ENCODE peak calls at places on chromosomes 5 and 9, in five cellular contexts. O is PC-9; L is CD4-positive, alpha-beta memory T cell; Z is GM23248; Y is adrenal gland. S is an unnamed sample. For H3K4me1, the result is how much of the 10 kb centered on the place peaks cover.

GRCh38 chr9:133773889-133774655 is 35.9 kb upstream of the SARDH start:
- DNase-seq in O (no peak), Z (no peak), Y (no peak), L (no peak), S (no peak)

GRCh38 chr9:5553211-5553610 is 42.9 kb downstream of the PDCD1LG2 start:
- DNase-seq in Z (peak), O (no peak), Y (no peak), L (no peak), S (no peak)

GRCh38 chr5:17951392-17952169 is 317.3 kb downstream of the TAF11L14 start:
- DNase-seq in Z (no peak), L (no peak), Y (no peak), O (peak), S (no peak)

GRCh38 chr9:38681747-38682227 is 38.1 kb downstream of the FAM240B start:
- DNase-seq in Y (no peak), O (no peak), L (no peak), Z (peak), S (no peak)

GRCh38 chr5:170603578-170604565 is 100.1 kb downstream of the KCNIP1 start:
- DNase-seq in O (peak), Z (peak), L (no peak), Y (peak), S (no peak)

GRCh38 chr5:136090319-136090718 is 42.3 kb upstream of the SMAD5 start:
- DNase-seq in Y (no peak), L (no peak), Z (no peak), O (no peak), S (no peak)

GRCh38 chr9:75378036-75378435 is 289.7 kb downstream of the OSTF1 start:
- DNase-seq in Z (peak), L (no peak), Y (peak), O (no peak), S (no peak)

GRCh38 chr5:55371145-55371544 is 63.4 kb downstream of the MTREX start:
- DNase-seq in Y (no peak), Z (no peak), L (no peak), O (no peak), S (no peak)

GRCh38 chr9:96047741-96048115 is 172.2 kb downstream of the ERCC6L2 start:
- DNase-seq in Z (no peak), L (no peak), O (no peak), Y (no peak), S (no peak)

GRCh38 chr5:13660072-13660471 is 284.4 kb downstream of the DNAH5 start:
- DNase-seq in O (no peak), Z (peak), L (no peak), Y (no peak), S (no peak)

GRCh38 chr5:31383734-31384133 is 148.2 kb downstream of the DROSHA start:
- DNase-seq in Y (no peak), L (no peak), Z (no peak), O (peak), S (no peak)

GRCh38 chr5:90558344-90559192 is at the start of gene ADGRV1:
- DNase-seq in O (peak), Z (peak), L (peak), Y (peak), S (no peak)

GRCh38 chr9:104025109-104025508 is 69.0 kb upstream of the SMC2 start:
- DNase-seq in Y (no peak), L (no peak), Z (peak), O (no peak), S (no peak)

DNA sequence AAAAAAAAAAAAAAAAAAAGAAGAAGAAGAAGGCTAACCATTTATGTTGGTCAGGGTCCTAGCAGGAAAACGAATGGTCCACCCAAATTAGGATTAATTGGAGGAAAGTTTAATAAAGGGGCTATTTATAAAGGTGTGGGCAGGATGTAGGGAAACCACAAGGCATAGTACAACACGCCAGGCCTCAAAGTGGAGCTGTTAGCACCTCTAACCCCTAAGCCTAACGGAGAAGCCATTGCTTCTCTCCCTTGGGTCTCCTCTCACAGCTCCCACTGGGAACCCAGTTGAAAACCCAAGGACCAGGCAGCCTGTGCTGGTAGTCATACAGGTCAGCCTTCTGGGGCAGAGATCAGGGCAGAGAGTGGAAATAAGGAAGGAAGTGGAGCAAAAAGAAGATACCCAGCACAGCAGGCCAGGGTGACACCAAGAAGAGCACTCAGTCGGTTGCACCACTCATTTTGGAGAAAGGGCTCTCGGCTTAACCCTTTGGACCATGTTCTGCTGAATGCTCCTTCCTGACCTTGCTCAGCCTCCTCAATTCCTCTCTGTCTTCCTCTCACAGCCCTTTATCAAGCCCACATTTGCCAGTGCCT is 8.8 kb upstream of the GLIPR2 start:
- DNase-seq in Z (no peak), O (no peak), Y (no peak), L (no peak), S (no peak)
- H3K4me1 ChIP-seq in Z (under half), O (under half), Y (under half), L (under half), S (under half)

GRCh38 chr5:145479862-145480261 is 355.3 kb downstream of the PRELID2 start:
- DNase-seq in Y (no peak), Z (peak), L (no peak), O (no peak), S (no peak)

GRCh38 chr5:145483211-145483610 is 351.9 kb downstream of the PRELID2 start:
- DNase-seq in Z (peak), Y (no peak), O (no peak), L (no peak), S (no peak)

GRCh38 chr5:145478651-145479050 is 356.5 kb downstream of the PRELID2 start:
- DNase-seq in Y (no peak), L (no peak), Z (no peak), O (no peak), S (no peak)

GRCh38 chr5:145484195-145484594 is 350.9 kb downstream of the PRELID2 start:
- DNase-seq in L (no peak), Z (peak), O (no peak), Y (no peak), S (no peak)

DNA sequence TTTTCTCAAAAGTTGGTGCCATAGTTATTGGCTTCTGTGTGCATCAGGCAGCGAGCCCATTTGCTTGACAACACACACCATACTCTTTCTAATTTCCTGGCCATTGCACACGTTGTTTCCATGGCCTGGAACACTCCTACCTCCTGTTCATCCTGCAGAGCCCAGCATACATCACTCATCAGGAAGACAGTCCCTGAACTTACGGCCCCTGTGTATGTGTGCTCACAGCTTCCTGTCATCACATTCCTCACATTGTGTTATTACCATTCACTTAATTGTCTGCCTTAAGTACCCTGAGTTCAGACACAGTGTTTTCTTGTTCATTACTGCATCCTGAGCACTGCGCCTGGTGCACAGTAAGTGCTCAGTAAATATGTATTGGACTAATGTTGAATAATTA is 355.9 kb downstream of the PRELID2 start:
- DNase-seq in Y (no peak), L (no peak), O (no peak), Z (peak), S (no peak)
- H3K27ac ChIP-seq in Y (no peak), L (no peak), O (no peak), Z (peak), S (no peak)

DNA sequence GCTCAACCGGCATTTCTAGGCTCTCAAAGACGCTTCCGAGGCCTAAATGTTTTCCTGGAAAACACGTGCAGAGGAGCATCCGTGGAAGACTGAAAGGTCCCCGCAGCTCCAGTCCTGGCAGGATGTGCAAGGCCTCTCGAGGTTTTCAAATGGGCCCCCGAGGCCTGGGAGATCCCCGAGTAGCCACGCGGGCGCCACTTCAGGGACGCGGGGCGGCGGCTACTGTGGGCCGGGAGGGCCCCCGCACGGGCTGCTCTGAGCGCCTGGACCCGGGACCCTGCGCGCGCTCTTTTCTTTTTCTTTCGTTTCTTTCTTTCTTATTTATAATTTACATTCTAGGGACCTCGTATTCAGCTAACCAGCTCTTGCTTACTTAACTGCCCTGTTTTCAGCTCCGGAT is 4.3 kb upstream of the IRX2 start:
- DNase-seq in O (no peak), Z (peak), Y (no peak), L (no peak), S (no peak)
- H3K4me3 ChIP-seq in O (no peak), Z (peak), Y (no peak), L (no peak), S (no peak)

DNA sequence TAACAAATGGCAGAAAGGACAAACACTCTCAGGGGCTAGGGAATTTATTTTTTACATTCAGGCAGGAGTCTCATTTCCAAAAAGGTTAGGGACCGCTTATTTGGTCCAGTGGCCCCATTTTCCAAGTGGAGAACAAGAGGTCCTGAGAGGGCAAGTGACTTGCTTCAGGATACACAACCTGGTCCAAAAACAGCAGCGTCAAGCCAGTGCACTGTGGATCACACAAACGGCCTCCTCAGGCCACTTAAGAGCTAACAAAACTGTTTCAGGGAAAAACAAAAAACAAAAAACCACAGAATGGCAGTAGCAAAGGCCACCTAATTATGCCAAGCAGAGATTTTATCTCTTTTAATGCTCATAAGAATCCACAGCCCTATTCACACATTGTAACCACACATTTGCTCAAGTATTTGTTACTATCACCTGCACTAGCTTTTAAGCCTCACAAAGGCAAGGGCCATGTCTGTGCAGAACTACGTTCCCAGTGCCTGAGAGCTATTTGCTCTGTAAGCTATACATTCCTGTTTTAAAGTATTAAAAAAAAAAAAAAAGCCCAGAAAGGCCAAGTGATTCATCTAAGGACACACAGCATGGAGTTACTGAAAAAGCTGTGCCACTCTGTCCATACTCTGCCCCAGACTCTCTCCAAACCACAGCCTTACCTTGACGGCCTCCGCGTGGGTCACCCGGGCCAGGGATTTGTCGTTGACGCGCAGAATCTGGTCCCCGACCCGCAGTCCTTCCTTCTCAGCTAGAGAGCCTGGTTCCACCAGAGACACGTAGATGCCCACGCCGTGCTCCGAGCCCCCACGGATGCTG is 1.5 kb downstream of the WHRN start:
- DNase-seq in Y (no peak), Z (no peak), O (no peak), L (peak), S (peak)
- H3K4me1 ChIP-seq in Y (under half), Z (under half), O (under half), L (under half), S (under half)

DNA sequence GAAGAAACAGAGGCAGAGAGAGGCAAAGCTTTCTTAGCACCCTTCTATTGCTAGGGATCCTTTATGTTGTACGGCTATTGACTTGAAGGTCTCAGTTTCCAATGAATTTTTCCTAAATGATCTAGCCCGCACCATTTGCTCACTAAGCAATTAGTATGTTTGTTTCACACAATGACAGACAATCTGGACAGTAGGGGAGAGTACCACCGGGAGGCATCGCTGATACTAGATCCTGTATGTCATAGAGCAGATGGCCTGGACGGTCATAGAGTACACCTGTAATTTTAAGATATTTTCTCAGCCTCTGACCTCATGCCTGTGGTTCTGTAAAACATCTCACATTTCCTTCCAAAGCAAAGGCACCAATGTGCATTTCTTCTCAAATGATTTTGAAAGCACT is 194.3 kb downstream of the TLE4 start:
- DNase-seq in Z (no peak), O (no peak), L (no peak), Y (no peak), S (no peak)
- H3K27ac ChIP-seq in Z (no peak), O (no peak), L (no peak), Y (no peak), S (no peak)

DNA sequence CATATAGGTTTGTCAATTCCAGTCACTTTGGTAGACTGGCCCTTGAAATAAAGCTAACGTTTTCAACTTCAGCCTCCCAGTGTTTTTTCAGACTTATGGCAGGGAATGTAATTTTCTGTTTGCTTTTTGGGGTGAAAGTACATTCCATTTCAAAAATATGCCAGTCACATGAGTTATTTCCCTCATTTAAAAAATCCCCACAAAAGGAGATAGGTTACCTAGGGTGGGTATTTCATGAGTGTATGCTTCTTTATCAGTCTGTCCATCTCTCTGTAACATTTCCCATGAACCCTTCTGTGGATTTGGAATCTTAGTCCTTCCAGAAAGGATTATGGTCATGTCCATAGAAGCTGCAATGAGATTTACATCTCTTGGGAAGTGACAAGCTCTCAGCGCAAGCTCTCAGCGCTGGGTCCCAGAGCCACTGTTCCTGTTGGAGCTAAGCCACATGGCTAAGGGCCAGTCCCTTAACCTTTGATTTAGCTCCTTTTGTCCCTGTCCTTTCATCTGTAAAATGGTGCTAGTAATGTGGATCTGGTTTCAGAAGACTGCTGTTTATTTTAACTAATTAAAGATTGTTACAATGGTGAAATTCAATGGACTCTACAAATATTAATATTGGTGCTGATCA is 294.9 kb downstream of the NR3C1 start:
- DNase-seq in L (no peak), O (peak), Y (peak), Z (no peak), S (no peak)
- H3K4me3 ChIP-seq in L (no peak), O (no peak), Y (no peak), Z (no peak), S (no peak)

GRCh38 chr5:95931118-95931833 is 30.4 kb downstream of the ELL2 start:
- DNase-seq in O (no peak), Z (no peak), L (no peak), Y (no peak), S (no peak)

GRCh38 chr5:95935553-95936100 is 26.0 kb downstream of the ELL2 start:
- DNase-seq in L (no peak), Z (no peak), O (no peak), Y (no peak), S (no peak)

GRCh38 chr5:95934207-95934804 is 27.3 kb downstream of the ELL2 start:
- DNase-seq in Y (no peak), O (no peak), Z (no peak), L (no peak), S (no peak)

GRCh38 chr5:95930541-95930940 is 31.1 kb downstream of the ELL2 start:
- DNase-seq in O (no peak), L (no peak), Z (peak), Y (no peak), S (no peak)

GRCh38 chr5:95932941-95933340 is 28.7 kb downstream of the ELL2 start:
- DNase-seq in L (no peak), Z (no peak), Y (no peak), O (no peak), S (no peak)
- H3K4me1 ChIP-seq in L (under half), Z (half or more), Y (under half), O (under half), S (under half)